ENCODE peak calls at places on chromosome 4, in ten cellular contexts. One of them, this sample, is unnamed.

GRCh38 chr4:122854444-122854843 is 27.8 kb downstream of the FGF2 start:
- DNase-seq in endodermal cell: no peak
- DNase-seq in A549: no peak
- DNase-seq in neural crest cell: no peak
- DNase-seq in psoas muscle: no peak
- DNase-seq in lower leg skin: no peak
- DNase-seq in AG09309: no peak
- DNase-seq in astrocyte: no peak
- DNase-seq in hepatocyte: no peak
- DNase-seq in cardiac muscle cell: no peak
- DNase-seq in this sample: no peak

GRCh38 chr4:1109898-1110506 is 3.4 kb downstream of the RNF212 start:
- DNase-seq in endodermal cell: no peak
- DNase-seq in A549: peak; percentile 39
- DNase-seq in neural crest cell: no peak
- DNase-seq in psoas muscle: no peak
- DNase-seq in lower leg skin: no peak
- DNase-seq in AG09309: peak; percentile 1
- DNase-seq in astrocyte: no peak
- DNase-seq in hepatocyte: peak; percentile 56
- DNase-seq in cardiac muscle cell: no peak
- DNase-seq in this sample: no peak

GRCh38 chr4:101279377-101279871 is 67.9 kb downstream of the PPP3CA start:
- DNase-seq in endodermal cell: no peak
- DNase-seq in A549: peak; percentile 46
- DNase-seq in neural crest cell: no peak
- DNase-seq in psoas muscle: peak; percentile 17
- DNase-seq in lower leg skin: no peak
- DNase-seq in AG09309: peak; percentile 98
- DNase-seq in astrocyte: peak; percentile 99
- DNase-seq in hepatocyte: peak; percentile 50
- DNase-seq in cardiac muscle cell: no peak
- DNase-seq in this sample: peak; percentile 95

GRCh38 chr4:826508-827208 is 729 bp upstream of the CPLX1 start:
- DNase-seq in endodermal cell: peak; percentile 80
- DNase-seq in A549: no peak
- DNase-seq in neural crest cell: no peak
- DNase-seq in psoas muscle: peak; percentile 9
- DNase-seq in lower leg skin: no peak
- DNase-seq in AG09309: no peak
- DNase-seq in astrocyte: no peak
- DNase-seq in hepatocyte: peak; percentile 36
- DNase-seq in cardiac muscle cell: peak; percentile 40
- DNase-seq in this sample: peak; percentile 18

GRCh38 chr4:33090910-33091309 is 2370.7 kb downstream of the PCDH7 start:
- DNase-seq in endodermal cell: no peak
- DNase-seq in A549: no peak
- DNase-seq in neural crest cell: no peak
- DNase-seq in psoas muscle: no peak
- DNase-seq in lower leg skin: no peak
- DNase-seq in AG09309: no peak
- DNase-seq in astrocyte: no peak
- DNase-seq in hepatocyte: no peak
- DNase-seq in cardiac muscle cell: peak; percentile 8
- DNase-seq in this sample: no peak

GRCh38 chr4:37601527-37601926 is 84.6 kb downstream of the RELL1 start:
- DNase-seq in endodermal cell: no peak
- DNase-seq in A549: peak; percentile 9
- DNase-seq in neural crest cell: no peak
- DNase-seq in psoas muscle: no peak
- DNase-seq in lower leg skin: no peak
- DNase-seq in AG09309: peak; percentile 82
- DNase-seq in astrocyte: peak; percentile 66
- DNase-seq in hepatocyte: peak; percentile 72
- DNase-seq in cardiac muscle cell: no peak
- DNase-seq in this sample: peak; percentile 90

GRCh38 chr4:121307441-121308327 is 73.1 kb downstream of the QRFPR start:
- DNase-seq in endodermal cell: peak; percentile 75
- DNase-seq in A549: peak; percentile 33
- DNase-seq in neural crest cell: no peak
- DNase-seq in psoas muscle: no peak
- DNase-seq in lower leg skin: no peak
- DNase-seq in AG09309: peak; percentile 16
- DNase-seq in astrocyte: peak; percentile 33
- DNase-seq in hepatocyte: peak; percentile 72
- DNase-seq in cardiac muscle cell: peak; percentile 74
- DNase-seq in this sample: peak; percentile 84

GRCh38 chr4:120085705-120086104 is 19.1 kb upstream of the MAD2L1 start:
- DNase-seq in endodermal cell: no peak
- DNase-seq in A549: no peak
- DNase-seq in neural crest cell: no peak
- DNase-seq in psoas muscle: no peak
- DNase-seq in lower leg skin: no peak
- DNase-seq in AG09309: no peak
- DNase-seq in astrocyte: no peak
- DNase-seq in hepatocyte: no peak
- DNase-seq in cardiac muscle cell: no peak
- DNase-seq in this sample: peak; percentile 49

GRCh38 chr4:188735082-188735481 is 595.8 kb downstream of the TRIML1 start:
- DNase-seq in endodermal cell: no peak
- DNase-seq in A549: no peak
- DNase-seq in neural crest cell: no peak
- DNase-seq in psoas muscle: no peak
- DNase-seq in lower leg skin: no peak
- DNase-seq in AG09309: no peak
- DNase-seq in astrocyte: no peak
- DNase-seq in hepatocyte: no peak
- DNase-seq in cardiac muscle cell: no peak
- DNase-seq in this sample: no peak

GRCh38 chr4:31204895-31205294 is 484.7 kb downstream of the PCDH7 start:
- DNase-seq in endodermal cell: no peak
- DNase-seq in A549: no peak
- DNase-seq in neural crest cell: no peak
- DNase-seq in psoas muscle: no peak
- DNase-seq in lower leg skin: no peak
- DNase-seq in AG09309: no peak
- DNase-seq in astrocyte: no peak
- DNase-seq in hepatocyte: no peak
- DNase-seq in cardiac muscle cell: no peak
- DNase-seq in this sample: no peak

GRCh38 chr4:52714597-52715254 is 36.5 kb downstream of the ERVMER34-1 start:
- DNase-seq in endodermal cell: no peak
- DNase-seq in A549: no peak
- DNase-seq in neural crest cell: no peak
- DNase-seq in psoas muscle: no peak
- DNase-seq in lower leg skin: no peak
- DNase-seq in AG09309: no peak
- DNase-seq in astrocyte: no peak
- DNase-seq in hepatocyte: no peak
- DNase-seq in cardiac muscle cell: no peak
- DNase-seq in this sample: peak; percentile 27

GRCh38 chr4:78797777-78798284 is 21.7 kb downstream of the BMP2K start:
- DNase-seq in endodermal cell: no peak
- DNase-seq in A549: no peak
- DNase-seq in neural crest cell: no peak
- DNase-seq in psoas muscle: no peak
- DNase-seq in lower leg skin: no peak
- DNase-seq in AG09309: no peak
- DNase-seq in astrocyte: no peak
- DNase-seq in hepatocyte: no peak
- DNase-seq in cardiac muscle cell: no peak
- DNase-seq in this sample: no peak

GRCh38 chr4:73707918-73708577 is 32.3 kb upstream of the CXCL8 start:
- DNase-seq in endodermal cell: no peak
- DNase-seq in A549: peak; percentile 69
- DNase-seq in neural crest cell: no peak
- DNase-seq in psoas muscle: peak; percentile 17
- DNase-seq in lower leg skin: no peak
- DNase-seq in AG09309: peak; percentile 86
- DNase-seq in astrocyte: peak; percentile 96
- DNase-seq in hepatocyte: peak; percentile 66
- DNase-seq in cardiac muscle cell: peak; percentile 25
- DNase-seq in this sample: peak; percentile 91

GRCh38 chr4:185328586-185328985 is 67.1 kb downstream of the LRP2BP start:
- DNase-seq in endodermal cell: no peak
- DNase-seq in A549: no peak
- DNase-seq in neural crest cell: no peak
- DNase-seq in psoas muscle: no peak
- DNase-seq in lower leg skin: no peak
- DNase-seq in AG09309: no peak
- DNase-seq in astrocyte: no peak
- DNase-seq in hepatocyte: no peak
- DNase-seq in cardiac muscle cell: no peak
- DNase-seq in this sample: no peak

GRCh38 chr4:167779280-167779679 is 313.1 kb upstream of the ANXA10 start:
- DNase-seq in endodermal cell: no peak
- DNase-seq in A549: peak; percentile 6
- DNase-seq in neural crest cell: no peak
- DNase-seq in psoas muscle: no peak
- DNase-seq in lower leg skin: no peak
- DNase-seq in AG09309: no peak
- DNase-seq in astrocyte: no peak
- DNase-seq in hepatocyte: no peak
- DNase-seq in cardiac muscle cell: no peak
- DNase-seq in this sample: peak; percentile 13
- TF ChIP-seq CTCF in endodermal cell: peak; percentile 38
- TF ChIP-seq CTCF in A549: no peak
- TF ChIP-seq CTCF in neural crest cell: no peak
- TF ChIP-seq CTCF in psoas muscle: no peak
- TF ChIP-seq CTCF in lower leg skin: no peak
- TF ChIP-seq CTCF in AG09309: no peak
- TF ChIP-seq CTCF in astrocyte: no peak
- TF ChIP-seq CTCF in hepatocyte: no peak
- TF ChIP-seq CTCF in cardiac muscle cell: no peak
- TF ChIP-seq CTCF in this sample: peak; percentile 30

DNA sequence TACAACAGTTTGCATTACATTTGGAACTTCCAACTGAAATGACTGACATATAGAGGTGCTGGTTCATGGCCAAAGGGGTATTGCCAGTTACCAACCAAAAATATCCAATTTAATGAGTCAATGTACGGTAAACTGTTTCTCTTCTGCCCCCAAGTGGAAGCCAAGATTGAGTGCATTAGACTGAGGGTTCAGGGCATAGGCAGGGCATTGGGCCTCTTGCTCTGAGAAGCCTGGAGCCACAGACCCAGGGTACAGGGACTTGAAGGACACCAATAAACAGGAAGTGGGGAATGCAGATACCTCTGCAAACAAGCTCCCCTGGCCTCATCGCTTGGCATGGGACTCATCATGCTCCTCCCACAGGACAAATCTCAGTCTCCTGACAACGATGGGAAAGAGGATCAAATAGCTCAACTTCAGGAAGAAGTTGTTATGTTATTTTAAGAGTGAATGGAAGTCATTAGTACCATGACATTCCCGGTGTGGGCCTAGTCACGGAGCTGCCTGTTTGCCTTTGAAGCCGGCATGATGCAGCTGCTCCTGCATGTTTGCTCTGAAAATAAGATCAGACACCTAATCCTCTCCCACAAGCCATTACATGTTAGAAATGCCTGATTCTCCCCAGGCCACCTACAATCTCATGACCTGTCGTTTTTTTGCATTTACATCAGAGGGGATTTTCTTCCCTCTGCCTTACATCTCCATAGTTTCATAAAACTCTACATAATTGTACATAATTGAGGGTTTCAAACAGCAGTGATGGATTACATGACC is 224.2 kb downstream of the RCHY1 start:
- DNase-seq in endodermal cell: peak; percentile 87
- DNase-seq in A549: peak; percentile 14
- DNase-seq in neural crest cell: peak; percentile 2
- DNase-seq in psoas muscle: no peak
- DNase-seq in lower leg skin: no peak
- DNase-seq in AG09309: no peak
- DNase-seq in astrocyte: no peak
- DNase-seq in hepatocyte: peak; percentile 49
- DNase-seq in cardiac muscle cell: peak; percentile 49
- DNase-seq in this sample: no peak
- TF ChIP-seq CTCF in endodermal cell: peak; percentile 77
- TF ChIP-seq CTCF in A549: no peak
- TF ChIP-seq CTCF in neural crest cell: peak; percentile 54
- TF ChIP-seq CTCF in psoas muscle: peak; percentile 11
- TF ChIP-seq CTCF in lower leg skin: no peak
- TF ChIP-seq CTCF in AG09309: no peak
- TF ChIP-seq CTCF in astrocyte: no peak
- TF ChIP-seq CTCF in hepatocyte: peak; percentile 61
- TF ChIP-seq CTCF in cardiac muscle cell: peak; percentile 33
- TF ChIP-seq CTCF in this sample: no peak

GRCh38 chr4:148044889-148045352 is 313.0 kb downstream of the ARHGAP10 start:
- DNase-seq in endodermal cell: no peak
- DNase-seq in A549: peak; percentile 9
- DNase-seq in neural crest cell: no peak
- DNase-seq in psoas muscle: no peak
- DNase-seq in lower leg skin: no peak
- DNase-seq in AG09309: no peak
- DNase-seq in astrocyte: no peak
- DNase-seq in hepatocyte: no peak
- DNase-seq in cardiac muscle cell: no peak
- DNase-seq in this sample: peak; percentile 64
- TF ChIP-seq CTCF in endodermal cell: no peak
- TF ChIP-seq CTCF in A549: no peak
- TF ChIP-seq CTCF in neural crest cell: peak; percentile 17
- TF ChIP-seq CTCF in psoas muscle: no peak
- TF ChIP-seq CTCF in lower leg skin: no peak
- TF ChIP-seq CTCF in AG09309: peak; percentile 17
- TF ChIP-seq CTCF in astrocyte: no peak
- TF ChIP-seq CTCF in hepatocyte: peak; percentile 13
- TF ChIP-seq CTCF in cardiac muscle cell: no peak
- TF ChIP-seq CTCF in this sample: peak; percentile 59

GRCh38 chr4:44869985-44870384 is 143.6 kb upstream of the GNPDA2 start:
- DNase-seq in endodermal cell: no peak
- DNase-seq in A549: no peak
- DNase-seq in neural crest cell: no peak
- DNase-seq in psoas muscle: no peak
- DNase-seq in lower leg skin: no peak
- DNase-seq in AG09309: no peak
- DNase-seq in astrocyte: no peak
- DNase-seq in hepatocyte: no peak
- DNase-seq in cardiac muscle cell: no peak
- DNase-seq in this sample: no peak

DNA sequence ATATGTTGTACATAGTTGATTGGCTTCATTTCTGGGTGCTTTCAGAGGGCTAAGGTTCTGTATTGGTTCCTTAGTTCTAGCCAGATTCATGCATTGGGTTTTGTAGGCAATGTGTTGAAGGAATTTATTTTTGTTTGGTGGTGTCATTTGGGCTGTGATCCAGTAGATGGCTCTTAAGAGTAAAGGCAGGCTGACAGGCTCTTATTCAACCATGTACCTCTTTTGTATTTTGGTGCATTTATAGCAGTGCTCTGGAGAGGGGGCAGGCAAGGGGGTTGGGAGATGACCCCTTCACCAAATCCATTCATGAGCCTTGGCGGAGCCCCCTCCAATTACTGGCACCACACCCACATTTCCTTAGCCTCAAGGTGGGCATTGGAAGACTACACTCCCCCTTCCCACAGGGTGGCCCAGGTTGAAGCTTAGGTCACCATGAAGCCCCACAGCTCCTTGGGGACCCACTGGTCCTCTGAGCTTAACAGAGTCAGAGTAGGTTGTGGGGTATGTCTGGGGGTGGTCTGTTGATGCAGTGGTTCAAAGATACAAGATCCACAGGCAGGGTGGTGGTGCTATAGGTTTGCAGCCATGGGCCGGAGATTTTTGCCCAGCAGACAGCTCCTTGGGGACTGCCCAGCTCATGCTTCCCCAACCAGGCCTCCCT is 143.0 kb upstream of the GNPDA2 start:
- DNase-seq in endodermal cell: no peak
- DNase-seq in A549: no peak
- DNase-seq in neural crest cell: no peak
- DNase-seq in psoas muscle: no peak
- DNase-seq in lower leg skin: no peak
- DNase-seq in AG09309: no peak
- DNase-seq in astrocyte: no peak
- DNase-seq in hepatocyte: no peak
- DNase-seq in cardiac muscle cell: no peak
- DNase-seq in this sample: peak; percentile 48
- TF ChIP-seq CTCF in endodermal cell: peak; percentile 62
- TF ChIP-seq CTCF in A549: no peak
- TF ChIP-seq CTCF in neural crest cell: peak; percentile 23
- TF ChIP-seq CTCF in psoas muscle: no peak
- TF ChIP-seq CTCF in lower leg skin: no peak
- TF ChIP-seq CTCF in AG09309: no peak
- TF ChIP-seq CTCF in astrocyte: no peak
- TF ChIP-seq CTCF in hepatocyte: no peak
- TF ChIP-seq CTCF in cardiac muscle cell: no peak
- TF ChIP-seq CTCF in this sample: peak; percentile 42